ENCODE peak calls at places on chromosomes 6 and 20, in six cellular contexts. One of them, this sample, is unnamed.
A peak's percentile ranks its signal among the peaks of the same experiment; 100 is the strongest.

GRCh38 chr6:17159240-17159639 is 57.4 kb downstream of the STMND1 start:
- DNase-seq in HepG2: peak; percentile 83
- DNase-seq in SK-N-SH: no peak
- DNase-seq in GM12878: no peak
- DNase-seq in HL-60: no peak
- DNase-seq in H1: no peak
- DNase-seq in this sample: no peak

GRCh38 chr20:41095110-41095969 is 42.0 kb upstream of the PLCG1 start:
- DNase-seq in HepG2: peak; percentile 60
- DNase-seq in SK-N-SH: peak; percentile 58
- DNase-seq in GM12878: no peak
- DNase-seq in HL-60: peak; percentile 17
- DNase-seq in H1: no peak
- DNase-seq in this sample: peak; percentile 70

GRCh38 chr6:98946877-98947410 is 802 bp downstream of the FBXL4 start:
- DNase-seq in HepG2: no peak
- DNase-seq in SK-N-SH: peak; percentile 31
- DNase-seq in GM12878: no peak
- DNase-seq in HL-60: no peak
- DNase-seq in H1: no peak
- DNase-seq in this sample: no peak

GRCh38 chr6:123415844-123416468 is 220.8 kb downstream of the TRDN start:
- DNase-seq in HepG2: peak; percentile 56
- DNase-seq in SK-N-SH: peak; percentile 12
- DNase-seq in GM12878: no peak
- DNase-seq in HL-60: no peak
- DNase-seq in H1: no peak
- DNase-seq in this sample: peak; percentile 10

GRCh38 chr6:47242483-47243386 is 67.0 kb downstream of the TNFRSF21 start:
- DNase-seq in HepG2: no peak
- DNase-seq in SK-N-SH: peak; percentile 76
- DNase-seq in GM12878: peak; percentile 72
- DNase-seq in HL-60: peak; percentile 92
- DNase-seq in H1: peak; percentile 19
- DNase-seq in this sample: peak; percentile 98

GRCh38 chr6:44373051-44373450 is 14.5 kb upstream of the CDC5L start:
- DNase-seq in HepG2: no peak
- DNase-seq in SK-N-SH: no peak
- DNase-seq in GM12878: no peak
- DNase-seq in HL-60: no peak
- DNase-seq in H1: no peak
- DNase-seq in this sample: no peak

GRCh38 chr6:19860235-19860877 is 23.2 kb downstream of the ID4 start:
- DNase-seq in HepG2: no peak
- DNase-seq in SK-N-SH: no peak
- DNase-seq in GM12878: no peak
- DNase-seq in HL-60: no peak
- DNase-seq in H1: no peak
- DNase-seq in this sample: no peak

GRCh38 chr6:139291813-139292619 is at the start of gene TXLNB:
- DNase-seq in HepG2: no peak
- DNase-seq in SK-N-SH: no peak
- DNase-seq in GM12878: peak; percentile 83
- DNase-seq in HL-60: peak; percentile 74
- DNase-seq in H1: no peak
- DNase-seq in this sample: no peak

GRCh38 chr20:2330090-2330695 is 34.4 kb downstream of the TGM3 start:
- DNase-seq in HepG2: no peak
- DNase-seq in SK-N-SH: no peak
- DNase-seq in GM12878: no peak
- DNase-seq in HL-60: peak; percentile 73
- DNase-seq in H1: no peak
- DNase-seq in this sample: no peak

GRCh38 chr20:32067234-32067821 is 15.3 kb downstream of the HCK start:
- DNase-seq in HepG2: no peak
- DNase-seq in SK-N-SH: no peak
- DNase-seq in GM12878: no peak
- DNase-seq in HL-60: peak; percentile 54
- DNase-seq in H1: no peak
- DNase-seq in this sample: no peak

GRCh38 chr6:44270526-44271405 is 516 bp downstream of the TMEM151B start:
- DNase-seq in HepG2: no peak
- DNase-seq in SK-N-SH: peak; percentile 96
- DNase-seq in GM12878: no peak
- DNase-seq in HL-60: no peak
- DNase-seq in H1: no peak
- DNase-seq in this sample: peak; percentile 53

GRCh38 chr6:13559968-13560650 is 14.3 kb upstream of the SIRT5 start:
- DNase-seq in HepG2: no peak
- DNase-seq in SK-N-SH: no peak
- DNase-seq in GM12878: no peak
- DNase-seq in HL-60: no peak
- DNase-seq in H1: no peak
- DNase-seq in this sample: no peak

GRCh38 chr6:137738197-137738596 is 128.9 kb upstream of the TNFAIP3 start:
- DNase-seq in HepG2: no peak
- DNase-seq in SK-N-SH: no peak
- DNase-seq in GM12878: no peak
- DNase-seq in HL-60: peak; percentile 8
- DNase-seq in H1: no peak
- DNase-seq in this sample: no peak

GRCh38 chr6:3139090-3139903 is 18.0 kb downstream of the TUBB2A start:
- DNase-seq in HepG2: peak; percentile 98
- DNase-seq in SK-N-SH: no peak
- DNase-seq in GM12878: no peak
- DNase-seq in HL-60: peak; percentile 79
- DNase-seq in H1: no peak
- DNase-seq in this sample: peak; percentile 27

GRCh38 chr6:144722214-144722737 is 437.1 kb downstream of the UTRN start:
- DNase-seq in HepG2: no peak
- DNase-seq in SK-N-SH: no peak
- DNase-seq in GM12878: no peak
- DNase-seq in HL-60: no peak
- DNase-seq in H1: no peak
- DNase-seq in this sample: no peak

GRCh38 chr6:5989141-5989723 is 17.5 kb downstream of the NRN1 start:
- DNase-seq in HepG2: no peak
- DNase-seq in SK-N-SH: no peak
- DNase-seq in GM12878: no peak
- DNase-seq in HL-60: peak; percentile 65
- DNase-seq in H1: no peak
- DNase-seq in this sample: no peak

GRCh38 chr6:5992551-5993225 is 14.0 kb downstream of the NRN1 start:
- DNase-seq in HepG2: no peak
- DNase-seq in SK-N-SH: no peak
- DNase-seq in GM12878: no peak
- DNase-seq in HL-60: no peak
- DNase-seq in H1: no peak
- DNase-seq in this sample: no peak

GRCh38 chr6:5994234-5994998 is 12.3 kb downstream of the NRN1 start:
- DNase-seq in HepG2: no peak
- DNase-seq in SK-N-SH: no peak
- DNase-seq in GM12878: no peak
- DNase-seq in HL-60: no peak
- DNase-seq in H1: no peak
- DNase-seq in this sample: no peak

GRCh38 chr6:5986847-5987246 is 19.9 kb downstream of the NRN1 start:
- DNase-seq in HepG2: no peak
- DNase-seq in SK-N-SH: no peak
- DNase-seq in GM12878: no peak
- DNase-seq in HL-60: no peak
- DNase-seq in H1: no peak
- DNase-seq in this sample: no peak

GRCh38 chr6:5990776-5991175 is 15.9 kb downstream of the NRN1 start:
- DNase-seq in HepG2: no peak
- DNase-seq in SK-N-SH: no peak
- DNase-seq in GM12878: no peak
- DNase-seq in HL-60: no peak
- DNase-seq in H1: no peak
- DNase-seq in this sample: no peak
- TF ChIP-seq GABPA in HepG2: no peak
- TF ChIP-seq GABPA in SK-N-SH: no peak
- TF ChIP-seq GABPA in GM12878: no peak
- TF ChIP-seq GABPA in HL-60: no peak
- TF ChIP-seq GABPA in H1: no peak
- TF ChIP-seq GABPA in this sample: no peak

GRCh38 chr6:169701218-169701952 is 444 bp downstream of the WDR27 start:
- DNase-seq in HepG2: no peak
- DNase-seq in SK-N-SH: peak; percentile 51
- DNase-seq in GM12878: no peak
- DNase-seq in HL-60: no peak
- DNase-seq in H1: no peak
- DNase-seq in this sample: peak; percentile 59
- TF ChIP-seq GABPA in HepG2: no peak
- TF ChIP-seq GABPA in SK-N-SH: no peak
- TF ChIP-seq GABPA in GM12878: no peak
- TF ChIP-seq GABPA in HL-60: no peak
- TF ChIP-seq GABPA in H1: no peak
- TF ChIP-seq GABPA in this sample: no peak

GRCh38 chr6:153193176-153193885 is 62.2 kb upstream of the RGS17 start:
- DNase-seq in HepG2: no peak
- DNase-seq in SK-N-SH: no peak
- DNase-seq in GM12878: no peak
- DNase-seq in HL-60: no peak
- DNase-seq in H1: no peak
- DNase-seq in this sample: no peak
- TF ChIP-seq GABPA in HepG2: no peak
- TF ChIP-seq GABPA in SK-N-SH: no peak
- TF ChIP-seq GABPA in GM12878: no peak
- TF ChIP-seq GABPA in HL-60: no peak
- TF ChIP-seq GABPA in H1: no peak
- TF ChIP-seq GABPA in this sample: no peak

GRCh38 chr20:48716086-48716485 is 111.7 kb downstream of the PREX1 start:
- DNase-seq in HepG2: no peak
- DNase-seq in SK-N-SH: no peak
- DNase-seq in GM12878: no peak
- DNase-seq in HL-60: no peak
- DNase-seq in H1: no peak
- DNase-seq in this sample: no peak
- TF ChIP-seq GABPA in HepG2: no peak
- TF ChIP-seq GABPA in SK-N-SH: no peak
- TF ChIP-seq GABPA in GM12878: no peak
- TF ChIP-seq GABPA in HL-60: no peak
- TF ChIP-seq GABPA in H1: no peak
- TF ChIP-seq GABPA in this sample: no peak

GRCh38 chr20:53013847-53014246 is 41.7 kb downstream of the TSHZ2 start:
- DNase-seq in HepG2: no peak
- DNase-seq in SK-N-SH: no peak
- DNase-seq in GM12878: no peak
- DNase-seq in HL-60: no peak
- DNase-seq in H1: no peak
- DNase-seq in this sample: no peak

GRCh38 chr20:53016534-53017042 is 44.4 kb downstream of the TSHZ2 start:
- DNase-seq in HepG2: no peak
- DNase-seq in SK-N-SH: no peak
- DNase-seq in GM12878: no peak
- DNase-seq in HL-60: no peak
- DNase-seq in H1: no peak
- DNase-seq in this sample: no peak

GRCh38 chr20:53013183-53013582 is 41.0 kb downstream of the TSHZ2 start:
- DNase-seq in HepG2: no peak
- DNase-seq in SK-N-SH: no peak
- DNase-seq in GM12878: no peak
- DNase-seq in HL-60: no peak
- DNase-seq in H1: no peak
- DNase-seq in this sample: no peak

GRCh38 chr20:53009979-53010735 is 38.0 kb downstream of the TSHZ2 start:
- DNase-seq in HepG2: no peak
- DNase-seq in SK-N-SH: no peak
- DNase-seq in GM12878: no peak
- DNase-seq in HL-60: no peak
- DNase-seq in H1: no peak
- DNase-seq in this sample: no peak

GRCh38 chr20:53011640-53012039 is 39.5 kb downstream of the TSHZ2 start:
- DNase-seq in HepG2: no peak
- DNase-seq in SK-N-SH: no peak
- DNase-seq in GM12878: no peak
- DNase-seq in HL-60: no peak
- DNase-seq in H1: no peak
- DNase-seq in this sample: no peak
- TF ChIP-seq GABPA in HepG2: no peak
- TF ChIP-seq GABPA in SK-N-SH: no peak
- TF ChIP-seq GABPA in GM12878: no peak
- TF ChIP-seq GABPA in HL-60: no peak
- TF ChIP-seq GABPA in H1: no peak
- TF ChIP-seq GABPA in this sample: no peak

DNA sequence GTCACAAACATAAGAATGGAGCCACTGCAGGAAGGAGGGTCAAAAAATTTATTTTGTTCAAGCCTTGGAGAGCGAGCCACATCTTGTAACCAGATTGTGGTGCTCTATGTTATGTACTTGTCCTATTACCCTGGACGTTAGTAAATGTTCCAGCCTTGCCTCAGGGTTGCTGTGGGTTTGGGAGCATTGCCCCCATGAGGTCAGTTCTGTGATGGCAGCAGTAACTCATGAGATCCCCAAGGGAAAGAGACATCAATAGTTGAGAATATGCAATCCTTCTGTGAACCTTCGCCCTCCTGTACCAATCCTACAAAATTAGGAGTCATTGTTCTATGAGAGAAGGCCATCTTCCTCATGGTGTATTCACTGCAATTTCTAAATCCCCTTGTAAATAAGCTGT is 16.4 kb upstream of the CFAP206 start:
- DNase-seq in HepG2: peak; percentile 52
- DNase-seq in SK-N-SH: peak; percentile 56
- DNase-seq in GM12878: no peak
- DNase-seq in HL-60: no peak
- DNase-seq in H1: peak; percentile 38
- DNase-seq in this sample: peak; percentile 56
- TF ChIP-seq GABPA in HepG2: no peak
- TF ChIP-seq GABPA in SK-N-SH: no peak
- TF ChIP-seq GABPA in GM12878: no peak
- TF ChIP-seq GABPA in HL-60: no peak
- TF ChIP-seq GABPA in H1: no peak
- TF ChIP-seq GABPA in this sample: no peak

GRCh38 chr20:62296724-62297448 is 5.9 kb upstream of the ADRM1 start:
- DNase-seq in HepG2: no peak
- DNase-seq in SK-N-SH: no peak
- DNase-seq in GM12878: no peak
- DNase-seq in HL-60: no peak
- DNase-seq in H1: no peak
- DNase-seq in this sample: no peak
- TF ChIP-seq GABPA in HepG2: no peak
- TF ChIP-seq GABPA in SK-N-SH: no peak
- TF ChIP-seq GABPA in GM12878: no peak
- TF ChIP-seq GABPA in HL-60: no peak
- TF ChIP-seq GABPA in H1: no peak
- TF ChIP-seq GABPA in this sample: no peak

This sample was measured in K562.